ENCODE peak calls at places on chromosomes 1 and 21, in five cellular contexts. T is GM12878, G is K562, B is HepG2, S is H1. E is an unnamed sample.

GRCh38 chr1:242586355-242586670 is 61.8 kb upstream of the PLD5 start:
- DNase-seq in T (no peak), G (no peak), B (no peak), S (no peak), E (no peak)

GRCh38 chr21:36491191-36491916 is 11.4 kb upstream of the CLDN14 start:
- DNase-seq in T (no peak), G (no peak), B (no peak), S (no peak), E (no peak)

GRCh38 chr1:39001516-39002389 is 10.7 kb downstream of the AKIRIN1 start:
- DNase-seq in T (no peak), G (no peak), B (no peak), S (peak), E (no peak)

GRCh38 chr21:43361493-43362296 is 65.2 kb downstream of the SIK1 start:
- DNase-seq in T (peak), G (no peak), B (no peak), S (no peak), E (no peak)

GRCh38 chr1:44842763-44843655 is at the start of gene PTCH2:
- DNase-seq in T (no peak), G (peak), B (peak), S (peak), E (peak)

GRCh38 chr1:17869826-17870225 is 114.7 kb downstream of the ACTL8 start:
- DNase-seq in T (no peak), G (no peak), B (no peak), S (no peak), E (no peak)

GRCh38 chr1:198056255-198056654 is 100.5 kb upstream of the NEK7 start:
- DNase-seq in T (no peak), G (no peak), B (peak), S (peak), E (peak)

GRCh38 chr21:31711326-31711725 is 20.6 kb downstream of the SCAF4 start:
- DNase-seq in T (no peak), G (no peak), B (no peak), S (no peak), E (no peak)

GRCh38 chr21:45558044-45558721 is 15.9 kb upstream of the SLC19A1 start:
- DNase-seq in T (no peak), G (no peak), B (no peak), S (no peak), E (no peak)

DNA sequence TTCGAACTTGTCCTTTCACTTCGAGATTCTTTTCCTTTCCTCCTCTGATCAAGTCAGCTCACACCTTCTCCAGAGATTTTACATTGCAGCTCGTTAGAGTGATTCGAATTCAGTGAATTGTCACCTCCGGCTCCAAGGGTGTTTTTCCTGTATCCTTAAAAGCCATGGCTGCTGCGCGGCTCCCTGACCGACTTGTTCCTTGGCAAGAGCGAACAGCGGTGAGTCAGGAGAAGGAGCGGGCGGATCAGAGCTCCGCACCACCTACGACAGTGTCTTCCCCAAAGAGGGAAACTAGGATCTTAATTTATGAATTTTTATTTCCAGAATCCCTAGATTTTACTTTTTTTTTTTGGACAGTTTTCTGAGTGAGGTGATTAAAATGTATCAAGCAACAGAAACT is 204.4 kb upstream of the ADGRL2 start:
- DNase-seq in T (no peak), G (no peak), B (no peak), S (no peak), E (no peak)
- H2AFZ ChIP-seq in T (no peak), G (no peak), B (no peak), S (no peak), E (no peak)

GRCh38 chr1:40014253-40014706 is 26.2 kb upstream of the CAP1 start:
- DNase-seq in T (no peak), G (no peak), B (no peak), S (no peak), E (no peak)
- TF ChIP-seq CHD2 in T (no peak), G (no peak), B (no peak), S (no peak), E (no peak)

DNA sequence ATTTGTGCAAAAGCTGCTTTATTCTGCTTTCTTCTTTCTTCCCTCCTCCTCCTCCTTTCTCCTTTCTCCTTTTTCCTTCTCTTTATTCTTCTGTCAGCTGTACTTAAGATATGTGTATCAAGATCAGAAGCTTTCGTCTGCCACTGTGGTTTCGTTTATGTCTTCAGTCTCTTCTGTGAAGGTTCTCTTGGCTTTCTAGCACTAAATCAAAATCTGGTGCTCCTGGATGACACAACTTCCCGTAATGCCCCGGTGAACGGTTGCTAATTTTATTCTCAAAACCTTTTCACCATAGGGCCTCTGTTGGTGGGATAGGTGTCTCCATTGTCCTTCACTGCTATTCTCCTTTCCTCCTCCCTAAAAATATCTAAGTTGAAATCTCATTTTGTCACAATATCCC is 5.0 kb downstream of the ATF6 start:
- DNase-seq in T (no peak), G (no peak), B (no peak), S (no peak), E (no peak)
- H2AFZ ChIP-seq in T (no peak), G (no peak), B (no peak), S (no peak), E (no peak)

GRCh38 chr1:35192056-35192852 is 691 bp downstream of the SFPQ start:
- DNase-seq in T (no peak), G (peak), B (peak), S (peak), E (peak)
- TF ChIP-seq CHD2 in T (no peak), G (peak), B (no peak), S (no peak), E (peak)

GRCh38 chr1:41343790-41344679 is 17.2 kb upstream of the FOXO6 start:
- DNase-seq in T (peak), G (no peak), B (no peak), S (no peak), E (no peak)
- H2AFZ ChIP-seq in T (peak), G (no peak), B (no peak), S (no peak), E (no peak)

GRCh38 chr1:51561702-51562101 is 42.6 kb upstream of the EPS15 start:
- DNase-seq in T (no peak), G (no peak), B (no peak), S (no peak), E (no peak)

GRCh38 chr1:51564124-51564523 is 45.1 kb upstream of the EPS15 start:
- DNase-seq in T (no peak), G (no peak), B (no peak), S (no peak), E (no peak)

GRCh38 chr1:51566260-51566659 is 47.2 kb upstream of the EPS15 start:
- DNase-seq in T (no peak), G (no peak), B (no peak), S (no peak), E (no peak)

GRCh38 chr1:51567653-51568052 is 48.6 kb upstream of the EPS15 start:
- DNase-seq in T (no peak), G (no peak), B (no peak), S (no peak), E (no peak)

GRCh38 chr1:51565009-51565408 is 45.9 kb upstream of the EPS15 start:
- DNase-seq in T (no peak), G (peak), B (no peak), S (no peak), E (no peak)
- TF ChIP-seq CHD2 in T (no peak), G (no peak), B (no peak), S (no peak), E (no peak)

DNA sequence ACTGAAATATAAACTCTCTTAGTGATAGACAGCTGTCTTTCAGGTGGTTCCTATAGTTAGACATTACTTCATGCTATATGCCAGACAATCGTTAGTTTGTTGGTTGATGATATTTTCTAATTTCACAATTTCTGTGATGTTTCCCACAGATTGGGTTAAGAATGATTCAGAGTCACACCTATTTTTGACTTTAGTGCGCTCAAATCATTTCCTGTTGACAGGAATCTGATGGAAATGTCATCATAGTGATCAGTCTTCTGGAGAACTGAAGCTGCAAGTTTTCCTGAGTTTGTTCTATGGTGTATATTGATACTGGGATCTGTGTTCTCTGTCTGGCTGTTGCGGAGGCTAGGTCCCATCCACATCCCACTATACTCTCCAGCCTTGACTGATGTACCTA is 119.7 kb downstream of the C1orf21 start:
- DNase-seq in T (no peak), G (no peak), B (no peak), S (no peak), E (no peak)
- H2AFZ ChIP-seq in T (no peak), G (no peak), B (no peak), S (no peak), E (no peak)

DNA sequence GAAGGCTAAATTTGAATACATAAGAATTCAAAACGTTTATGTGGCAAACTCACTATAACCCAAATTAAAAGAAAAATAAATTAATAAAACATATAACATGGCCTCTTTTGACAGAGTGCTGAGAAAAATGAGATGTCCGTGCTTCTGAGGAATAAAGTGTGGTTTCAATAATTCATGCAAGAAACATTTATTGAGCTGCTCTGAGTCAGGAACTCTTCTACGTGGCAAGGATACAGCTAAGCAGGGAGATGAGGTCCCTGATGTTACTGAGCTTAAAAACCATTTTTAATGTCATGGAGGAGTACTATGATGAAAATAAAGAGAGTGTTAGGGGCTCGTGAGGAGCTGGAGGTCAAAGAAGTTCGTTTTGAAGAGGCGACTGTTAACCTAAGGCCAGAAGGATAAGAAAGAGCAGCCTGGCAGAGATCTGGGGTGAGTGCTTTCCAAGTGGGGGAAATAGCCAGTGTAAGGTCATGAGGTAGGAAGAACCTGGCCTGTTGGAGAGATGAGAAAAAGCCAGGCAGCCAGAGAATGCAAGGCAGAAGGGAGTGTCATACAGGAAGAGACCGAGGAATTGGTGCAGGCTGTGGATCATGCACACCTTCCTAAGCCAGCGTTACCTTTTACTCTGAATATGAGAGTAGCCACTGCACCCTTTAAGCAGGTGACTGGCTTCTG is 182.2 kb upstream of the DUSP10 start:
- DNase-seq in T (no peak), G (no peak), B (no peak), S (no peak), E (no peak)
- TF ChIP-seq CHD2 in T (no peak), G (no peak), B (no peak), S (no peak), E (no peak)

E was measured in SK-N-SH.